ENCODE peak calls at places on chromosomes 4 and X, in six cellular contexts. U is DND-41; B is astrocyte of the spinal cord; Q is GM23338; H is hepatocyte; C is CD8-positive, alpha-beta T cell. D is an unnamed sample.

GRCh38 chrX:119826399-119826959 is 26.3 kb downstream of the UPF3B start:
- DNase-seq in U (no peak), B (peak; percentile 20), Q (peak; percentile 5), H (no peak), C (no peak), D (peak; percentile 32)

GRCh38 chr4:99856166-99856565 is 38.1 kb downstream of the LAMTOR3 start:
- DNase-seq in U (no peak), B (no peak), Q (no peak), H (no peak), C (no peak), D (no peak)

GRCh38 chr4:186644737-186645261 is 78.9 kb downstream of the FAT1 start:
- DNase-seq in U (no peak), B (peak; percentile 28), Q (no peak), H (no peak), C (no peak), D (no peak)

GRCh38 chr4:119525005-119525749 is 103.4 kb downstream of the PDE5A start:
- DNase-seq in U (no peak), B (peak; percentile 80), Q (no peak), H (no peak), C (no peak), D (no peak)

GRCh38 chr4:158630893-158631292 is 40.8 kb downstream of the C4orf46 start:
- DNase-seq in U (no peak), B (peak; percentile 62), Q (no peak), H (peak; percentile 4), C (no peak), D (no peak)

GRCh38 chr4:28565434-28565833 is 1704.8 kb downstream of the STIM2 start:
- DNase-seq in U (no peak), B (no peak), Q (no peak), H (no peak), C (no peak), D (no peak)

GRCh38 chr4:25865586-25865985 is 2.8 kb upstream of the SEL1L3 start:
- DNase-seq in U (no peak), B (no peak), Q (peak; percentile 68), H (peak; percentile 75), C (no peak), D (no peak)

GRCh38 chr4:143341186-143341755 is 4.6 kb downstream of the GAB1 start:
- DNase-seq in U (no peak), B (no peak), Q (no peak), H (no peak), C (no peak), D (no peak)

GRCh38 chrX:153381684-153382532 is 19.2 kb downstream of the PNMA6E start:
- DNase-seq in U (peak; percentile 64), B (peak; percentile 89), Q (peak; percentile 7), H (peak; percentile 75), C (no peak), D (peak; percentile 17)

GRCh38 chrX:72016881-72017783 is 106.5 kb downstream of the NHSL2 start:
- DNase-seq in U (no peak), B (no peak), Q (no peak), H (no peak), C (no peak), D (no peak)

GRCh38 chrX:72019487-72019886 is 108.8 kb downstream of the NHSL2 start:
- DNase-seq in U (no peak), B (no peak), Q (no peak), H (no peak), C (no peak), D (no peak)

GRCh38 chrX:72020204-72020603 is 109.6 kb downstream of the NHSL2 start:
- DNase-seq in U (no peak), B (no peak), Q (no peak), H (no peak), C (no peak), D (no peak)

GRCh38 chrX:72020788-72021187 is 110.1 kb downstream of the NHSL2 start:
- DNase-seq in U (no peak), B (no peak), Q (no peak), H (no peak), C (no peak), D (peak; percentile 77)

DNA sequence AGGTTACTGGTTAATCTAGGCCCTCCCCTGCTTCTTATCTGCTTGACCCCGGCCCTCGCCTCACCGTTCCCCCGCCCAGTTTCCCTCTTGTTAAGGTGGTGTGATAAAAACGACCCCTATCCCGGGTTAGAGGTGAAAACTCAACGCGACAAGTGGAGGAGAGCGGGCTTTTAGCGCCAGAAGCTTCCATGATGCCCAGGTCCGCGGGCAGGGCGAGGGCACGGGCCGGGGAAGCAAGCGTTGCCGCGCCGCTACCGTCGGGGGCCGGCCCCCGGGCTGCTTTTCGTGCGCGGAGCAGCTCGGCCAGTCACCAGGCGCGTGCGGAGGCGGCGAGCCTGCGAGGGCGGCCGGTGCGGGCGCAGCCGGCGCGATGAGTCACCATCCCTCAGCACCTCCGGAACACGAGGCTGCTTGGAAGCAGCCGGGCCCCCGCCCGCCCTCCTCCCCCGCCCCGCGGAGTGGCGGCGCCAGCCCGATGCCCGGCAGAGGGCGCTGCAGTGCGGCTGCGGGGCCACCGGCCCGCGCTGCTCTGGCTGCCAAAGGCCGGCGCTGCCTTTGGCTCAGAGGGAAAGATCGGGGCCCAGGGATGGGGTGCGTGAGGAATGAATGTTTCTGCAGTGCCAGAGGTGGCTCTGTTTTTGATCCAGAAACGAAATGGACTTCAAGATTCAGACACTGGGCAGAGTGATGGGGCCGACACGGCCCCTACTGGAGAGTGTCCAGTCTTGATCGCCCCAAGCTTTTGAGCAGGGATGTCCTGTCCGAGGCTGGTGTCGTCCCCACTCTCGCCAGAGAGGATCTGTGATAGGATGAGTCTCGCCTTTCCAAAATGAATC is 107.8 kb downstream of the NHSL2 start:
- DNase-seq in U (peak; percentile 79), B (peak; percentile 88), Q (peak; percentile 80), H (peak; percentile 92), C (peak; percentile 81), D (peak; percentile 56)
- H3K4me3 ChIP-seq in U (peak overlapping the region; percentile 40), B (no peak overlapping the region), Q (peak overlapping the region; percentile 41), H (no peak overlapping the region), C (no peak overlapping the region), D (no peak overlapping the region)

DNA sequence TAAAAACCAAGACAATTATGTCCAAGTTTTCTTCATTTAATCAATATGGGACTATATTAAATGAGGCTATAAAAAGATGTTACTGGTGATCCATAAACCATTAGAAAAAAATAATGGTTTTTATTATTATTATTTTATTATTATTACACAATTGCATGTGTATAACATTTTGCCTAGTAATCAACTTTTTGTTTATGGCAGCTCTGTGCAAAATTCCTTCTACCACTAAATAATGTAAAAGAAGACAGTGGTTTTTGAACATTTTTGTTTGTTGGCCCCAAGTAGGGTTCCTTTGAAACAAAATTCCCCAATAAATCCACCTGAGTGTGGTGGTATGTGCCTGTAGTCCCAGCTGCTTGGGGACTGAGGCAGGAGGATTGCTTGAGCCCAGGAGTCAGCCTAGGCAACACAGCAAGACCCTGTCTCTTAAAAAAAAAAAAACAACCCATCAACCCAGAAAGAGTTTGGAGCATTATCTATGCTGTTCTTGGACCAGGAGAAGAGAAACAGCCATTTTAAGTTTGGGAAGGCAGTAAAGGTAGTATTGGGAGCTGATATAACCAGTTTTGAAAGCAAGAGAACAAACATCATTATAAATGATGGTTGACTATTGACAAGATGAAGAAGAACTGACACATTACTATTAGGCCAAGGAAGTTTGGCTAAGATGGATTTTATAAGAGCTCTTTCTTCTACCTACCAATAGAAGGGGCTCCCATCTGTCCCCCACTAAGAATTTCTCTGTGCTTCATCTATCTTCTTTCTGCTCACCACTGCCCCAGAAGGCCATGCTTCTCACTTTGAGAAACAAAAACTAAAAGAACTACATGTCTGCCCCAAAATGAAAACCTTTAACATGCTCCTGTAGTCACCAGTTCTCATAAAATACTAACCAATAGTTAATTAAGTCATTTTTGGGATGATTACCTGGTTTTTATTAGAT is 2.2 kb downstream of the TMEM156 start:
- DNase-seq in U (no peak), B (no peak), Q (no peak), H (no peak), C (no peak), D (peak; percentile 76)
- TF ChIP-seq CTCF in U (peak; percentile 26), B (no peak), Q (no peak), H (no peak), C (no peak), D (peak; percentile 8)

DNA sequence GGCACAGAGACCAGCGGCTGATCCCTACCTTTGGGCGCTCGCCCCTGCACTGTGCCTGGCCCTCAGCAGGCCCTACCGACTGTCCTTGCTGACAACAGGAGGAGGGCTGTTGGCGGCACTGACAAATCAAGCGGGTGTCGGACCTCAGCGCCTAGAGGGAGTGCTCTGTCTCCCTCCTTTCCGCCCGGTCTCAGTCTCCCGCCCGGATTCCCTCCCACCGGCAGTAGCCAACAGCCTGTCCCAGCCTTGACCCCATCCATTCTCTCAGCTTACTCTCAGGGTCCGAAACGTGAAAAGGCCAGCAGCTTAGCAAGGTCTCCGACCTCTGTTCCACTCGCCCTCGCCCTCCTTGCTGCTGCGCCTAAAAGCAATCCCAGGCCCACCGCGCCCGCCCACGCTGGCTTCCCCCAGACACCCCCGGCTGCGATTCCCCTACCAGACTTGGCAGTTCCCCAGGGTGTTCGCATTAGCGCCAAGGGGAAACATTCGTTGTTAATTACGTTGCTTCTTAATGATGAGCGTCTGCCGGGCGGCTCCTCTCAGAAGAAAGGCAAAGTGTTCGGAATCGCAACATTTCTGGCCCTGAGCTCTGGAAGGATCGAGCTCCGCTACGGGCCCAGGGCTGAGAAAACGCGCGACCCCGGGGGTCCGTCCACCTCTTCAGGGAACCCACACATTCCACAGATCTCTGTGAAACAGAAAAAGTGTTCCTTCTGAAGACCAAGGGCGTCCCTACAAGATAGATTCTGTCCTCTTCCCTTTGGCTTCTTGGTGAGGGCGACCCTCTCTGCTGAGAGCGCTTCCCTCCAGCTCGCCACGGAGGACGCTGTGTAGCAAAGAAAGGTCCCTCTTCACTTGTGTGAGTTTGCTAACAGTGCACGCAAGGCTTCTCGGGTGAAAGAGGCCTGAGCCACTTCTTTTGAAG is 96.1 kb downstream of the SOWAHB start:
- DNase-seq in U (no peak), B (peak; percentile 34), Q (peak; percentile 64), H (peak; percentile 43), C (no peak), D (no peak)
- H3K4me3 ChIP-seq in U (no peak overlapping the region), B (no peak overlapping the region), Q (peak overlapping the region; percentile 66), H (no peak overlapping the region), C (no peak overlapping the region), D (no peak overlapping the region)

GRCh38 chr4:156374069-156374468 is 420.4 kb upstream of the CTSO start:
- DNase-seq in U (no peak), B (no peak), Q (no peak), H (no peak), C (no peak), D (no peak)

GRCh38 chr4:156377036-156377700 is 423.5 kb upstream of the CTSO start:
- DNase-seq in U (no peak), B (peak; percentile 87), Q (no peak), H (no peak), C (no peak), D (no peak)

GRCh38 chr4:156374894-156375293 is 421.2 kb upstream of the CTSO start:
- DNase-seq in U (no peak), B (no peak), Q (no peak), H (no peak), C (no peak), D (no peak)

GRCh38 chr4:156378053-156378665 is 424.5 kb upstream of the CTSO start:
- DNase-seq in U (no peak), B (peak; percentile 27), Q (peak; percentile 71), H (peak; percentile 58), C (no peak), D (peak; percentile 57)
- TF ChIP-seq CTCF in U (peak; percentile 56), B (peak; percentile 41), Q (peak; percentile 86), H (peak; percentile 56), C (no peak), D (peak; percentile 63)